ENCODE peak calls at places on chromosomes 7 and 10, in ten cellular contexts. One of them, this sample, is unnamed.
A peak's percentile ranks its signal among the peaks of the same experiment; 100 is the strongest.

GRCh38 chr7:47578581-47579270 is 3.2 kb downstream of the TNS3 start:
- DNase-seq in heart right ventricle: no peak
- DNase-seq in fibroblast of the aortic adventitia: peak; percentile 82
- DNase-seq in NCI-H1105 treated with DMSO at 0.1 percent for 48 hours: no peak
- DNase-seq in GM12892: no peak
- DNase-seq in hypothalamus: no peak
- DNase-seq in left ventricle myocardium inferior: no peak
- DNase-seq in GM23248: peak; percentile 85
- DNase-seq in stimulated activated CD4-positive, alpha-beta T cell treated with anti-CD3 and anti-CD28 coated beads, Interleukin-1b, Interleukin-23, amount 100 ng/mL, for 24 hours: no peak
- DNase-seq in CD8-positive, alpha-beta memory T cell: no peak
- DNase-seq in this sample: no peak

GRCh38 chr7:521221-522070 is 1.8 kb upstream of the PDGFA start:
- DNase-seq in GM23248: peak; percentile 67
- DNase-seq in CD8-positive, alpha-beta memory T cell: no peak
- DNase-seq in heart right ventricle: peak; percentile 84
- DNase-seq in NCI-H1105 treated with DMSO at 0.1 percent for 48 hours: peak; percentile 31
- DNase-seq in left ventricle myocardium inferior: peak; percentile 83
- DNase-seq in GM12892: no peak
- DNase-seq in stimulated activated CD4-positive, alpha-beta T cell treated with anti-CD3 and anti-CD28 coated beads, Interleukin-1b, Interleukin-23, amount 100 ng/mL, for 24 hours: no peak
- DNase-seq in fibroblast of the aortic adventitia: peak; percentile 22
- DNase-seq in hypothalamus: peak; percentile 20
- DNase-seq in this sample: no peak

GRCh38 chr10:75941181-75941580 is 509.8 kb downstream of the LRMDA start:
- DNase-seq in NCI-H1105 treated with DMSO at 0.1 percent for 48 hours: peak; percentile 84
- DNase-seq in GM12892: no peak
- DNase-seq in fibroblast of the aortic adventitia: no peak
- DNase-seq in GM23248: no peak
- DNase-seq in heart right ventricle: no peak
- DNase-seq in hypothalamus: no peak
- DNase-seq in CD8-positive, alpha-beta memory T cell: no peak
- DNase-seq in stimulated activated CD4-positive, alpha-beta T cell treated with anti-CD3 and anti-CD28 coated beads, Interleukin-1b, Interleukin-23, amount 100 ng/mL, for 24 hours: no peak
- DNase-seq in left ventricle myocardium inferior: no peak
- DNase-seq in this sample: no peak

GRCh38 chr7:130099331-130099730 is 29.0 kb downstream of the KLHDC10 start:
- DNase-seq in heart right ventricle: no peak
- DNase-seq in GM12892: no peak
- DNase-seq in stimulated activated CD4-positive, alpha-beta T cell treated with anti-CD3 and anti-CD28 coated beads, Interleukin-1b, Interleukin-23, amount 100 ng/mL, for 24 hours: no peak
- DNase-seq in left ventricle myocardium inferior: no peak
- DNase-seq in GM23248: peak; percentile 27
- DNase-seq in NCI-H1105 treated with DMSO at 0.1 percent for 48 hours: no peak
- DNase-seq in fibroblast of the aortic adventitia: no peak
- DNase-seq in CD8-positive, alpha-beta memory T cell: no peak
- DNase-seq in hypothalamus: no peak
- DNase-seq in this sample: no peak

GRCh38 chr10:58661336-58661735 is 148.7 kb downstream of the BICC1 start:
- DNase-seq in GM23248: peak; percentile 84
- DNase-seq in fibroblast of the aortic adventitia: peak; percentile 67
- DNase-seq in NCI-H1105 treated with DMSO at 0.1 percent for 48 hours: no peak
- DNase-seq in CD8-positive, alpha-beta memory T cell: no peak
- DNase-seq in heart right ventricle: no peak
- DNase-seq in stimulated activated CD4-positive, alpha-beta T cell treated with anti-CD3 and anti-CD28 coated beads, Interleukin-1b, Interleukin-23, amount 100 ng/mL, for 24 hours: no peak
- DNase-seq in left ventricle myocardium inferior: no peak
- DNase-seq in GM12892: no peak
- DNase-seq in hypothalamus: no peak
- DNase-seq in this sample: no peak

GRCh38 chr10:132836832-132837540 is 51.0 kb upstream of the NKX6-2 start:
- DNase-seq in NCI-H1105 treated with DMSO at 0.1 percent for 48 hours: no peak
- DNase-seq in fibroblast of the aortic adventitia: peak; percentile 26
- DNase-seq in heart right ventricle: no peak
- DNase-seq in hypothalamus: peak; percentile 24
- DNase-seq in CD8-positive, alpha-beta memory T cell: no peak
- DNase-seq in GM12892: peak; percentile 50
- DNase-seq in stimulated activated CD4-positive, alpha-beta T cell treated with anti-CD3 and anti-CD28 coated beads, Interleukin-1b, Interleukin-23, amount 100 ng/mL, for 24 hours: no peak
- DNase-seq in left ventricle myocardium inferior: no peak
- DNase-seq in GM23248: peak; percentile 68
- DNase-seq in this sample: peak; percentile 36

GRCh38 chr10:30583778-30584415 is 45.7 kb downstream of the LYZL2 start:
- DNase-seq in GM23248: peak; percentile 80
- DNase-seq in heart right ventricle: peak; percentile 38
- DNase-seq in NCI-H1105 treated with DMSO at 0.1 percent for 48 hours: peak; percentile 1
- DNase-seq in fibroblast of the aortic adventitia: peak; percentile 88
- DNase-seq in hypothalamus: peak; percentile 24
- DNase-seq in GM12892: no peak
- DNase-seq in left ventricle myocardium inferior: peak; percentile 57
- DNase-seq in CD8-positive, alpha-beta memory T cell: no peak
- DNase-seq in stimulated activated CD4-positive, alpha-beta T cell treated with anti-CD3 and anti-CD28 coated beads, Interleukin-1b, Interleukin-23, amount 100 ng/mL, for 24 hours: no peak
- DNase-seq in this sample: no peak

GRCh38 chr10:82084496-82084895 is 209.5 kb downstream of the NRG3 start:
- DNase-seq in heart right ventricle: no peak
- DNase-seq in GM12892: no peak
- DNase-seq in fibroblast of the aortic adventitia: no peak
- DNase-seq in GM23248: no peak
- DNase-seq in NCI-H1105 treated with DMSO at 0.1 percent for 48 hours: no peak
- DNase-seq in stimulated activated CD4-positive, alpha-beta T cell treated with anti-CD3 and anti-CD28 coated beads, Interleukin-1b, Interleukin-23, amount 100 ng/mL, for 24 hours: no peak
- DNase-seq in hypothalamus: no peak
- DNase-seq in left ventricle myocardium inferior: no peak
- DNase-seq in CD8-positive, alpha-beta memory T cell: no peak
- DNase-seq in this sample: no peak

GRCh38 chr7:80053098-80053497 is 81.5 kb upstream of the GNAI1 start:
- DNase-seq in CD8-positive, alpha-beta memory T cell: no peak
- DNase-seq in GM23248: no peak
- DNase-seq in heart right ventricle: no peak
- DNase-seq in NCI-H1105 treated with DMSO at 0.1 percent for 48 hours: peak; percentile 97
- DNase-seq in left ventricle myocardium inferior: no peak
- DNase-seq in GM12892: no peak
- DNase-seq in stimulated activated CD4-positive, alpha-beta T cell treated with anti-CD3 and anti-CD28 coated beads, Interleukin-1b, Interleukin-23, amount 100 ng/mL, for 24 hours: no peak
- DNase-seq in fibroblast of the aortic adventitia: no peak
- DNase-seq in hypothalamus: no peak
- DNase-seq in this sample: peak; percentile 82

GRCh38 chr7:69418865-69419670 is 179.2 kb upstream of the AUTS2 start:
- DNase-seq in heart right ventricle: no peak
- DNase-seq in CD8-positive, alpha-beta memory T cell: no peak
- DNase-seq in NCI-H1105 treated with DMSO at 0.1 percent for 48 hours: no peak
- DNase-seq in hypothalamus: no peak
- DNase-seq in stimulated activated CD4-positive, alpha-beta T cell treated with anti-CD3 and anti-CD28 coated beads, Interleukin-1b, Interleukin-23, amount 100 ng/mL, for 24 hours: no peak
- DNase-seq in GM12892: no peak
- DNase-seq in left ventricle myocardium inferior: no peak
- DNase-seq in fibroblast of the aortic adventitia: no peak
- DNase-seq in GM23248: no peak
- DNase-seq in this sample: no peak

GRCh38 chr10:67943917-67944316 is 59.5 kb downstream of the SIRT1 start:
- DNase-seq in GM23248: no peak
- DNase-seq in heart right ventricle: no peak
- DNase-seq in hypothalamus: no peak
- DNase-seq in left ventricle myocardium inferior: no peak
- DNase-seq in GM12892: no peak
- DNase-seq in CD8-positive, alpha-beta memory T cell: no peak
- DNase-seq in fibroblast of the aortic adventitia: no peak
- DNase-seq in stimulated activated CD4-positive, alpha-beta T cell treated with anti-CD3 and anti-CD28 coated beads, Interleukin-1b, Interleukin-23, amount 100 ng/mL, for 24 hours: no peak
- DNase-seq in NCI-H1105 treated with DMSO at 0.1 percent for 48 hours: no peak
- DNase-seq in this sample: no peak

GRCh38 chr7:65983965-65984654 is 2.1 kb upstream of the GUSB start:
- DNase-seq in heart right ventricle: no peak
- DNase-seq in GM12892: no peak
- DNase-seq in CD8-positive, alpha-beta memory T cell: no peak
- DNase-seq in NCI-H1105 treated with DMSO at 0.1 percent for 48 hours: no peak
- DNase-seq in GM23248: no peak
- DNase-seq in left ventricle myocardium inferior: no peak
- DNase-seq in hypothalamus: no peak
- DNase-seq in fibroblast of the aortic adventitia: no peak
- DNase-seq in stimulated activated CD4-positive, alpha-beta T cell treated with anti-CD3 and anti-CD28 coated beads, Interleukin-1b, Interleukin-23, amount 100 ng/mL, for 24 hours: no peak
- DNase-seq in this sample: no peak

GRCh38 chr10:26556756-26557640 is 118.9 kb downstream of the APBB1IP start:
- DNase-seq in CD8-positive, alpha-beta memory T cell: peak; percentile 29
- DNase-seq in fibroblast of the aortic adventitia: peak; percentile 81
- DNase-seq in hypothalamus: no peak
- DNase-seq in GM12892: no peak
- DNase-seq in GM23248: peak; percentile 83
- DNase-seq in heart right ventricle: no peak
- DNase-seq in left ventricle myocardium inferior: no peak
- DNase-seq in NCI-H1105 treated with DMSO at 0.1 percent for 48 hours: peak; percentile 31
- DNase-seq in stimulated activated CD4-positive, alpha-beta T cell treated with anti-CD3 and anti-CD28 coated beads, Interleukin-1b, Interleukin-23, amount 100 ng/mL, for 24 hours: no peak
- DNase-seq in this sample: peak; percentile 13

GRCh38 chr7:112205348-112206237 is 606 bp downstream of the DOCK4 start:
- DNase-seq in hypothalamus: peak; percentile 67
- DNase-seq in heart right ventricle: peak; percentile 64
- DNase-seq in fibroblast of the aortic adventitia: peak; percentile 76
- DNase-seq in NCI-H1105 treated with DMSO at 0.1 percent for 48 hours: peak; percentile 70
- DNase-seq in GM12892: peak; percentile 17
- DNase-seq in GM23248: peak; percentile 73
- DNase-seq in stimulated activated CD4-positive, alpha-beta T cell treated with anti-CD3 and anti-CD28 coated beads, Interleukin-1b, Interleukin-23, amount 100 ng/mL, for 24 hours: no peak
- DNase-seq in CD8-positive, alpha-beta memory T cell: peak; percentile 37
- DNase-seq in left ventricle myocardium inferior: peak; percentile 73
- DNase-seq in this sample: peak; percentile 80

GRCh38 chr10:120365872-120366271 is 91.2 kb upstream of the PLPP4 start:
- DNase-seq in left ventricle myocardium inferior: no peak
- DNase-seq in stimulated activated CD4-positive, alpha-beta T cell treated with anti-CD3 and anti-CD28 coated beads, Interleukin-1b, Interleukin-23, amount 100 ng/mL, for 24 hours: no peak
- DNase-seq in heart right ventricle: no peak
- DNase-seq in CD8-positive, alpha-beta memory T cell: no peak
- DNase-seq in GM12892: no peak
- DNase-seq in NCI-H1105 treated with DMSO at 0.1 percent for 48 hours: no peak
- DNase-seq in hypothalamus: no peak
- DNase-seq in GM23248: peak; percentile 54
- DNase-seq in fibroblast of the aortic adventitia: peak; percentile 6
- DNase-seq in this sample: no peak

GRCh38 chr7:158247758-158248487 is 339.7 kb downstream of the PTPRN2 start:
- DNase-seq in NCI-H1105 treated with DMSO at 0.1 percent for 48 hours: no peak
- DNase-seq in stimulated activated CD4-positive, alpha-beta T cell treated with anti-CD3 and anti-CD28 coated beads, Interleukin-1b, Interleukin-23, amount 100 ng/mL, for 24 hours: no peak
- DNase-seq in left ventricle myocardium inferior: no peak
- DNase-seq in GM23248: no peak
- DNase-seq in hypothalamus: no peak
- DNase-seq in CD8-positive, alpha-beta memory T cell: no peak
- DNase-seq in heart right ventricle: no peak
- DNase-seq in GM12892: no peak
- DNase-seq in fibroblast of the aortic adventitia: no peak
- DNase-seq in this sample: no peak

GRCh38 chr7:23298141-23298851 is 843 bp upstream of the MALSU1 start:
- DNase-seq in CD8-positive, alpha-beta memory T cell: no peak
- DNase-seq in NCI-H1105 treated with DMSO at 0.1 percent for 48 hours: no peak
- DNase-seq in stimulated activated CD4-positive, alpha-beta T cell treated with anti-CD3 and anti-CD28 coated beads, Interleukin-1b, Interleukin-23, amount 100 ng/mL, for 24 hours: no peak
- DNase-seq in heart right ventricle: no peak
- DNase-seq in GM12892: no peak
- DNase-seq in hypothalamus: no peak
- DNase-seq in left ventricle myocardium inferior: no peak
- DNase-seq in GM23248: peak; percentile 53
- DNase-seq in fibroblast of the aortic adventitia: peak; percentile 86
- DNase-seq in this sample: no peak

GRCh38 chr10:73218466-73219191 is 28.4 kb downstream of the DNAJC9 start:
- DNase-seq in NCI-H1105 treated with DMSO at 0.1 percent for 48 hours: no peak
- DNase-seq in heart right ventricle: no peak
- DNase-seq in stimulated activated CD4-positive, alpha-beta T cell treated with anti-CD3 and anti-CD28 coated beads, Interleukin-1b, Interleukin-23, amount 100 ng/mL, for 24 hours: no peak
- DNase-seq in GM23248: peak; percentile 47
- DNase-seq in GM12892: no peak
- DNase-seq in fibroblast of the aortic adventitia: peak; percentile 29
- DNase-seq in CD8-positive, alpha-beta memory T cell: no peak
- DNase-seq in hypothalamus: no peak
- DNase-seq in left ventricle myocardium inferior: no peak
- DNase-seq in this sample: no peak

GRCh38 chr10:130999376-131000202 is 311.9 kb downstream of the TCERG1L start:
- DNase-seq in GM12892: no peak
- DNase-seq in heart right ventricle: no peak
- DNase-seq in fibroblast of the aortic adventitia: no peak
- DNase-seq in GM23248: no peak
- DNase-seq in CD8-positive, alpha-beta memory T cell: no peak
- DNase-seq in hypothalamus: no peak
- DNase-seq in left ventricle myocardium inferior: no peak
- DNase-seq in NCI-H1105 treated with DMSO at 0.1 percent for 48 hours: no peak
- DNase-seq in stimulated activated CD4-positive, alpha-beta T cell treated with anti-CD3 and anti-CD28 coated beads, Interleukin-1b, Interleukin-23, amount 100 ng/mL, for 24 hours: no peak
- DNase-seq in this sample: no peak

This sample was measured in NCI-H2171 treated with DMSO at 0.1 percent for 48 hours.